ENCODE peak calls at places on chromosome 1, in eight cellular contexts. P is GM23338, D is fibroblast of lung, R is H1, G is endothelial cell of umbilical vein, Y is PC-9, F is DND-41, E is PC-3. S is an unnamed sample.

GRCh38 chr1:108512239-108513071 is 47.4 kb upstream of the EEIG2 start:
- DNase-seq in R (no peak), D (peak), P (peak), Y (peak), G (peak), F (no peak), E (peak), S (peak)

GRCh38 chr1:246214708-246215504 is 292.2 kb downstream of the SMYD3 start:
- DNase-seq in P (no peak), F (no peak), E (peak), D (peak), Y (no peak), R (no peak), G (peak), S (peak)

GRCh38 chr1:155179107-155180031 is 5.7 kb downstream of the TRIM46 start:
- DNase-seq in D (no peak), F (no peak), R (no peak), G (no peak), Y (no peak), P (no peak), E (no peak), S (no peak)

GRCh38 chr1:236175642-236176336 is 33.5 kb downstream of the GPR137B start:
- DNase-seq in E (no peak), F (no peak), D (no peak), G (no peak), Y (no peak), R (no peak), P (no peak), S (no peak)

GRCh38 chr1:201184734-201185453 is 5.7 kb upstream of the IGFN1 start:
- DNase-seq in Y (peak), P (peak), R (no peak), D (peak), E (peak), F (no peak), G (peak), S (peak)

GRCh38 chr1:2199042-2199810 is 4.7 kb upstream of the FAAP20 start:
- DNase-seq in Y (peak), R (no peak), E (peak), F (no peak), D (peak), P (peak), G (peak), S (peak)

GRCh38 chr1:94528271-94528670 is 13.3 kb downstream of the F3 start:
- DNase-seq in E (no peak), Y (peak), P (peak), F (no peak), D (peak), G (no peak), R (no peak), S (peak)

GRCh38 chr1:78079580-78079979 is 33.8 kb downstream of the GIPC2 start:
- DNase-seq in R (no peak), Y (no peak), G (peak), P (no peak), F (no peak), D (peak), E (peak), S (no peak)

GRCh38 chr1:7042322-7043231 is 257.3 kb downstream of the CAMTA1 start:
- DNase-seq in D (peak), E (peak), R (no peak), G (peak), P (peak), F (no peak), Y (no peak), S (peak)

GRCh38 chr1:42723511-42723910 is 16.5 kb downstream of the CLDN19 start:
- DNase-seq in F (no peak), R (no peak), Y (no peak), P (no peak), E (no peak), G (no peak), D (no peak), S (no peak)

GRCh38 chr1:235180916-235181315 is 19.9 kb upstream of the RBM34 start:
- DNase-seq in F (no peak), Y (no peak), G (no peak), R (no peak), P (no peak), D (no peak), E (no peak), S (no peak)

GRCh38 chr1:198986442-198986841 is 347.6 kb downstream of the PTPRC start:
- DNase-seq in D (no peak), E (no peak), R (no peak), Y (no peak), P (no peak), F (no peak), G (no peak), S (no peak)

GRCh38 chr1:199956005-199956404 is 71.5 kb upstream of the NR5A2 start:
- DNase-seq in G (no peak), R (no peak), Y (no peak), P (no peak), D (no peak), F (no peak), E (no peak), S (no peak)

GRCh38 chr1:31955917-31956736 is 18.0 kb upstream of the PTP4A2 start:
- DNase-seq in P (peak), F (peak), Y (peak), G (peak), E (peak), R (no peak), D (peak), S (peak)

GRCh38 chr1:153343811-153344717 is 4.6 kb downstream of the PGLYRP4 start:
- DNase-seq in Y (no peak), R (no peak), E (no peak), P (no peak), G (no peak), D (no peak), F (no peak), S (no peak)

GRCh38 chr1:168469690-168470089 is 74.1 kb downstream of the XCL2 start:
- DNase-seq in D (peak), R (no peak), G (peak), Y (no peak), E (peak), P (no peak), F (peak), S (peak)

GRCh38 chr1:43868741-43869067 is 64.9 kb upstream of the ARTN start:
- DNase-seq in F (no peak), D (peak), Y (no peak), G (peak), P (no peak), E (no peak), R (no peak), S (peak)

GRCh38 chr1:183093066-183093668 is 69.9 kb downstream of the LAMC1 start:
- DNase-seq in G (no peak), R (no peak), P (no peak), D (no peak), E (no peak), Y (no peak), F (no peak), S (no peak)

GRCh38 chr1:228072658-228073043 is 9.9 kb upstream of the ARF1 start:
- DNase-seq in E (no peak), D (no peak), P (no peak), Y (no peak), F (no peak), R (no peak), G (no peak), S (no peak)

GRCh38 chr1:245121523-245121922 is 33.3 kb upstream of the KIF26B start:
- DNase-seq in P (peak), E (no peak), R (no peak), Y (no peak), F (no peak), G (no peak), D (no peak), S (no peak)

GRCh38 chr1:214833357-214833756 is 230.4 kb downstream of the CENPF start:
- DNase-seq in R (no peak), F (no peak), P (no peak), D (peak), E (peak), Y (no peak), G (no peak), S (no peak)

GRCh38 chr1:177812650-177813049 is 157.2 kb downstream of the SEC16B start:
- DNase-seq in F (no peak), D (no peak), Y (no peak), R (no peak), E (no peak), G (no peak), P (no peak), S (no peak)

GRCh38 chr1:1143636-1144035 is 27.7 kb upstream of the C1orf159 start:
- DNase-seq in F (no peak), G (no peak), E (no peak), Y (no peak), P (no peak), R (no peak), D (no peak), S (no peak)

GRCh38 chr1:87074001-87074795 is 159.8 kb downstream of the HS2ST1 start:
- DNase-seq in P (no peak), D (peak), Y (no peak), E (no peak), R (no peak), F (no peak), G (no peak), S (no peak)

GRCh38 chr1:156122519-156123355 is 8.2 kb downstream of the LMNA start:
- DNase-seq in Y (peak), G (peak), F (no peak), P (no peak), D (peak), E (peak), R (no peak), S (no peak)

GRCh38 chr1:21857142-21857839 is 45.2 kb downstream of the LDLRAD2 start:
- DNase-seq in G (no peak), D (peak), E (no peak), Y (no peak), P (no peak), F (no peak), R (no peak), S (no peak)

GRCh38 chr1:39268906-39269305 is 64.4 kb downstream of the MACF1 start:
- DNase-seq in R (peak), P (peak), E (no peak), Y (no peak), G (no peak), D (peak), F (no peak), S (no peak)

GRCh38 chr1:108559215-108560142 is at the start of gene EEIG2:
- DNase-seq in D (peak), Y (peak), R (peak), E (peak), G (peak), P (peak), F (peak), S (peak)

GRCh38 chr1:78279051-78279450 is 211.7 kb upstream of the PTGFR start:
- DNase-seq in E (peak), G (no peak), Y (no peak), F (no peak), D (peak), P (no peak), R (no peak), S (no peak)

GRCh38 chr1:211285196-211285595 is 26.0 kb downstream of the RCOR3 start:
- DNase-seq in F (no peak), P (no peak), E (no peak), G (peak), D (peak), Y (no peak), R (no peak), S (no peak)

GRCh38 chr1:93753766-93754763 is 72.4 kb upstream of the BCAR3 start:
- DNase-seq in P (no peak), Y (peak), R (no peak), F (no peak), G (peak), D (peak), E (peak), S (no peak)

GRCh38 chr1:37430074-37430985 is 44.0 kb upstream of the ZC3H12A start:
- DNase-seq in P (no peak), E (no peak), R (no peak), D (no peak), F (no peak), G (no peak), Y (no peak), S (no peak)

GRCh38 chr1:48082271-48082925 is 85.2 kb upstream of the TRABD2B start:
- DNase-seq in P (no peak), F (no peak), Y (no peak), R (no peak), D (no peak), E (no peak), G (peak), S (no peak)

GRCh38 chr1:115029526-115029925 is at the start of gene TSHB:
- DNase-seq in P (no peak), R (no peak), Y (peak), E (no peak), F (no peak), G (no peak), D (no peak), S (no peak)

GRCh38 chr1:233904979-233905415 is 521 bp downstream of the SLC35F3 start:
- DNase-seq in D (peak), F (no peak), G (no peak), R (no peak), P (no peak), Y (no peak), E (peak), S (no peak)

GRCh38 chr1:59317780-59318179 is 20.9 kb downstream of the FGGY start:
- DNase-seq in E (no peak), G (no peak), F (no peak), D (peak), R (no peak), P (no peak), Y (no peak), S (no peak)

GRCh38 chr1:248757784-248758195 is 2.2 kb upstream of the LYPD8 start:
- DNase-seq in Y (no peak), P (no peak), F (no peak), G (no peak), D (no peak), R (no peak), E (no peak), S (no peak)

GRCh38 chr1:91537281-91538069 is 36.8 kb downstream of the CDC7 start:
- DNase-seq in G (no peak), P (no peak), F (no peak), Y (no peak), E (no peak), D (peak), R (no peak), S (no peak)

GRCh38 chr1:51235611-51236547 is at the start of gene RNF11:
- DNase-seq in E (peak), R (peak), G (peak), F (peak), P (peak), Y (peak), D (peak), S (peak)
- TF ChIP-seq CTCF in E (no peak), R (no peak), G (peak), F (peak), P (no peak), Y (no peak), D (no peak), S (no peak)

DNA sequence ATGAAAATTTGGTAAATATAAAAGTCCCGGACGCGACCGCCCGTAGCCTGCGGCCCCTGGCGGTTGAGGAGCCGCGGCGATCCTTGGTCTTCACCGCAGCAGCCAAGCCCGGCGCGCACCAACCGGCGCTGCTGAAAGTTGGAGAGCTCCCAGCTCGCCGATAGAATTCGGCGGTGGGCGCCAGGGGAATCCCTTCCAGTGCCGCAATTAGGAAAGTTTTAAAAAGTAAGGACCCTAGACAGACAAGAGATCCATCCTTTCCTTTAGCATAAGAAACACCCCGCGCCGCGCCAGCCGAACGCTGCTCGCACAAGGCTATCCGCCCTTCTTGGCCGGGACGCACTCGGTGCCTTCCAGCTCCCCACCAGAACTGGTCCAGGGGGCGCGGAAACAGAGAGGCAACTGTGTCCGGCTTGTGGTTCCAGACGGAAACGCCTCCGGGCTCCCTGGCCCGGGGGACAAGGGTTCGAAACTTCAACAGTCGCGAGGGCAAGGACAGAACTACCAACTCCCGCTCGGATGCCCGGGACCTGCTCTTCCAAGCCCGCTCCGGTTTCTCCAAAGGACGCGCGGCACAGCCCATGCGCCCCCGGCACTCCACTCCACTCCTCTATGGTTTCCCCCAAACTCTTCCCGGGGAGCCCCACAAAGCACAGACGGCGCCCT is 1.7 kb downstream of the FAM78B start:
- DNase-seq in G (peak), P (peak), F (no peak), D (peak), R (no peak), Y (no peak), E (no peak), S (peak)
- TF ChIP-seq EZH2 in G (no peak), P (peak), F (no peak), D (no peak), R (peak), Y (no peak), E (no peak), S (peak)

GRCh38 chr1:15981679-15982078 is 5.8 kb upstream of the ZBTB17 start:
- DNase-seq in G (no peak), D (no peak), P (no peak), R (no peak), Y (no peak), F (no peak), E (no peak), S (no peak)
- TF ChIP-seq CTCF in G (no peak), D (no peak), P (no peak), R (no peak), Y (no peak), F (no peak), E (no peak), S (no peak)

DNA sequence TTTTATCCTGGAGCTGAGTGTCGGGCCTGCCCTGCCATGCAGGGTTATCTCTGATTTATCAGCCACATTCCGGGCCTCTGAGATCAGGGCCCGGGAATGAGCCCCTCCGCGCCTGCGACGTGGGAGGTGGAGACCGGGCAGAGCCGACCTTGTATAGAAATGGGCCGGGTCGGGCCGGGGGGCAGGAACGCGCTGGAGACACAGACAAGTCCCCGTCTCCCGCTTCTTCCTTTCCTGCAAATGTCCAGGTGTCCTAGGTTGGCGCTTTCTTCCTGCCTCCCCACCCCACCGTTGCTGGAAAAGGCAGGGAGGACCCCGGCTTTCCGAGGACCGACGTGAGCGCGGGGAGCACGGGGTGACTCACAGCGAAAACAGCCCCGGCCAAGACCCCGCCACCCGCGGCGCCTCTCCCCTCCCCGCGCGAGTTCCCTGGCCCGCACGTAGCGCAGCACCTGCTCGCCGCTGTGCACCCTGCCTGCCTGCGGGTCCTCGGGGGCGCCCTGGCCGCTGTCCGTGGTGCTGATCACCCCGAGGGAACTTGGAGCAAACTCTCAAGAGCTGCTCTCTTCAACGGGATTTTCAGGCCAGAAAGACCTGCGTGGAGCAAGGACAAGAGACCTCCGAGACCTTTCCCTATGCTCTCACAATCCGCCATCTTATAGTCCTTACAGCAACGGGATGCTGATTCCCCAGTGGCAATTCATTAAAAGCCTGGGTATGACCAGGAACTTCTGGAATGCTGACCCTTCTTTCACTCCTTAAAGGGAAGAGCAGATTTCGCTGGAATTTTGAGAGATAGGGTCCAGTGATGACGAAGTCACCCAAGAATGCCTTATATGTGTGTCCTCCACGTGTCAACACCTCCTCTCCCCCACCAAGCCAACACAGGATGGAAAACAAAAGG is 475 bp upstream of the NPPB start:
- DNase-seq in G (peak), R (no peak), F (peak), P (peak), D (peak), E (peak), Y (no peak), S (peak)
- TF ChIP-seq EZH2 in G (no peak), R (no peak), F (no peak), P (no peak), D (peak), E (no peak), Y (no peak), S (no peak)

GRCh38 chr1:229459815-229460214 is 25.9 kb upstream of the ACTA1 start:
- DNase-seq in F (no peak), E (no peak), R (no peak), D (no peak), P (no peak), G (no peak), Y (no peak), S (no peak)
- TF ChIP-seq CTCF in F (no peak), E (no peak), R (no peak), D (no peak), P (no peak), G (no peak), Y (no peak), S (no peak)

DNA sequence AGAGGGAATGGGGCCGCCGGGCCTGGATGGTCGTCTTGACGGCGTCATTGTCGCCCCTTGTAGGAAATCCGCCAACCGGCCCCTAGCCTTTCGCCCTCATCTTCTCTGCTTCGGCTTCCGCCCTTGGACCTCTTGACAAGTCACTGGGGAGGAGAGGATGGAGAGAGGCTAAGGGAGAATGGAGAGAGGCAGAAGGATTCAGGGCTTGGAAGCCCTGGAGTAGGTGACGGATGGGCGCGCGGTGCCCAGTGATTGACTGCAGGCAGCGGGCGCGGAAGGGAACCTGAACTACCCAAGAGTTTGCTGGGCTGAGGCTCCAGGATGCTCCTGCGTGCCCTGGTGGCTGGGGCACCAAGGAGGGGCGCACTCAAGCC is 651 bp downstream of the PDE4B start:
- DNase-seq in G (no peak), F (no peak), P (peak), R (no peak), E (no peak), D (peak), Y (no peak), S (no peak)
- TF ChIP-seq EZH2 in G (peak), F (no peak), P (peak), R (peak), E (no peak), D (no peak), Y (no peak), S (no peak)

GRCh38 chr1:63189677-63190076 is 132.7 kb upstream of the FOXD3 start:
- DNase-seq in D (no peak), F (peak), P (peak), R (peak), Y (no peak), G (no peak), E (no peak), S (peak)
- TF ChIP-seq CTCF in D (no peak), F (peak), P (peak), R (peak), Y (no peak), G (no peak), E (peak), S (peak)

S was measured in A673.